ENCODE peak calls at places on chromosomes 12 and 14, in six cellular contexts. Q, H, Y, E, O and J are unnamed samples. For H3K4me1, the result is how much of the 10 kb centered on the place peaks cover.

GRCh38 chr14:46951103-46951502 is 299.5 kb upstream of the RPL10L start:
- DNase-seq in Q (no peak), H (no peak), Y (no peak), E (no peak), O (no peak), J (no peak)

GRCh38 chr12:21502164-21502496 is 541 bp downstream of the GOLT1B start:
- DNase-seq in Q (no peak), H (no peak), Y (no peak), E (peak), O (no peak), J (peak)

GRCh38 chr12:8127138-8127537 is 3.7 kb downstream of the CLEC4A start:
- DNase-seq in Q (no peak), H (no peak), Y (no peak), E (no peak), O (no peak), J (no peak)

GRCh38 chr14:37508500-37508899 is 86.5 kb downstream of the FOXA1 start:
- DNase-seq in Q (no peak), H (no peak), Y (no peak), E (no peak), O (no peak), J (no peak)

GRCh38 chr14:59022144-59022543 is 166.3 kb upstream of the DAAM1 start:
- DNase-seq in Q (no peak), H (no peak), Y (no peak), E (no peak), O (no peak), J (no peak)

GRCh38 chr14:30882431-30882830 is 8.1 kb downstream of the COCH start:
- DNase-seq in Q (no peak), H (no peak), Y (no peak), E (no peak), O (no peak), J (no peak)

GRCh38 chr12:59500335-59500734 is 95.5 kb upstream of the SLC16A7 start:
- DNase-seq in Q (no peak), H (no peak), Y (no peak), E (no peak), O (no peak), J (no peak)

GRCh38 chr14:20454359-20454644 is 310 bp downstream of the OSGEP start:
- DNase-seq in Q (peak), H (no peak), Y (no peak), E (peak), O (no peak), J (peak)

GRCh38 chr12:68750506-68750905 is 4.5 kb downstream of the SLC35E3 start:
- DNase-seq in Q (no peak), H (no peak), Y (no peak), E (no peak), O (no peak), J (no peak)

GRCh38 chr14:65658202-65658601 is 245.7 kb downstream of the FUT8 start:
- DNase-seq in Q (no peak), H (no peak), Y (no peak), E (no peak), O (no peak), J (no peak)

GRCh38 chr12:13135336-13136178 is 32.1 kb upstream of the GSG1 start:
- DNase-seq in Q (no peak), H (no peak), Y (peak), E (no peak), O (peak), J (peak)

GRCh38 chr12:130121246-130122005 is 40.8 kb upstream of the FZD10 start:
- DNase-seq in Q (no peak), H (no peak), Y (no peak), E (no peak), O (no peak), J (no peak)

GRCh38 chr12:48817957-48818830 is at the start of gene CACNB3:
- DNase-seq in Q (peak), H (peak), Y (peak), E (peak), O (peak), J (no peak)

GRCh38 chr12:130832561-130833209 is 6.4 kb downstream of the STX2 start:
- DNase-seq in Q (peak), H (peak), Y (no peak), E (no peak), O (peak), J (no peak)

GRCh38 chr14:61662437-61663311 is 32.6 kb upstream of the HIF1A start:
- DNase-seq in Q (no peak), H (no peak), Y (no peak), E (peak), O (no peak), J (no peak)

GRCh38 chr12:6280053-6280469 is 30.4 kb upstream of the PLEKHG6 start:
- DNase-seq in Q (peak), H (no peak), Y (peak), E (no peak), O (no peak), J (peak)

GRCh38 chr14:70567791-70568190 is 32.7 kb downstream of the MED6 start:
- DNase-seq in Q (no peak), H (no peak), Y (no peak), E (no peak), O (peak), J (no peak)

GRCh38 chr12:22700126-22700525 is 75.2 kb downstream of the ETNK1 start:
- DNase-seq in Q (no peak), H (no peak), Y (no peak), E (no peak), O (no peak), J (no peak)

GRCh38 chr12:50538178-50538577 is 33.4 kb downstream of the DIP2B start:
- DNase-seq in Q (no peak), H (no peak), Y (no peak), E (no peak), O (no peak), J (no peak)

GRCh38 chr12:84070311-84070710 is 842.3 kb downstream of the SLC6A15 start:
- DNase-seq in Q (no peak), H (no peak), Y (no peak), E (no peak), O (no peak), J (no peak)

GRCh38 chr12:25041006-25041741 is 92.3 kb upstream of the BCAT1 start:
- DNase-seq in Q (peak), H (no peak), Y (no peak), E (no peak), O (no peak), J (no peak)

GRCh38 chr14:103393078-103393477 is 7.9 kb downstream of the MARK3 start:
- DNase-seq in Q (no peak), H (no peak), Y (no peak), E (no peak), O (no peak), J (no peak)

GRCh38 chr12:20188930-20189653 is 179.2 kb upstream of the PDE3A start:
- DNase-seq in Q (no peak), H (no peak), Y (no peak), E (no peak), O (peak), J (no peak)

GRCh38 chr14:60724080-60724618 is at the start of gene SIX4:
- DNase-seq in Q (peak), H (peak), Y (peak), E (no peak), O (peak), J (peak)

GRCh38 chr12:132813443-132813842 is 15.2 kb downstream of the GOLGA3 start:
- DNase-seq in Q (no peak), H (no peak), Y (no peak), E (no peak), O (no peak), J (no peak)

GRCh38 chr14:81193924-81194633 is 26.7 kb downstream of the GTF2A1 start:
- DNase-seq in Q (no peak), H (no peak), Y (no peak), E (no peak), O (no peak), J (no peak)

GRCh38 chr14:77458249-77458950 is 507 bp downstream of the AHSA1 start:
- DNase-seq in Q (peak), H (no peak), Y (no peak), E (peak), O (peak), J (no peak)

GRCh38 chr12:13222076-13222475 is 25.6 kb downstream of the EMP1 start:
- DNase-seq in Q (no peak), H (no peak), Y (no peak), E (no peak), O (no peak), J (no peak)

GRCh38 chr14:32774214-32774613 is 164.5 kb upstream of the NPAS3 start:
- DNase-seq in Q (no peak), H (no peak), Y (no peak), E (no peak), O (no peak), J (no peak)

GRCh38 chr12:10113920-10114319 is 15.1 kb upstream of the CLEC1A start:
- DNase-seq in Q (no peak), H (no peak), Y (no peak), E (no peak), O (no peak), J (no peak)
- H3K4me1 ChIP-seq in Q (under half), H (under half), Y (under half), E (under half), O (under half), J (under half)

DNA sequence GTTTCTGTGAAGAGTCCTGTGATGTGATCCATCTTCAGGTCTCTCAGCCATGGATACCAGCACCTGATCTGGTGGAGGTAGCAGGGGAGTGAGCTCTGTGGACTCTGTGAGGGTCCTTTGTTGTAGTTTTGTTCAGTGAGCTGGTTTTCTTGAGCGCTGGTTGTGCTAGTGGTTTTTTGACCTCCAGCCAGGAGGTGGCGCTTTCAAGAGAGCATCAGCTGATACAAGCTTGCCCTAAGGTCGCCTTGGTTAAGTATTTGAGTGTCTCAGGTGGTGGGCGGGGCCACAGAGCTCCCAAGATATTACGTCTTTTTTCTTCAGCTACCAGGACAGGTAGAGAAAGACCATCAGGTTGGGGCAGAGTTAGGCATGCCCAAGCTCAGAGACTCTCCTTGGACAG is 139.7 kb downstream of the TTLL5 start:
- DNase-seq in Q (no peak), H (no peak), Y (no peak), E (no peak), O (peak), J (no peak)
- H3K4me3 ChIP-seq in Q (no peak), H (no peak), Y (no peak), E (no peak), O (no peak), J (no peak)

DNA sequence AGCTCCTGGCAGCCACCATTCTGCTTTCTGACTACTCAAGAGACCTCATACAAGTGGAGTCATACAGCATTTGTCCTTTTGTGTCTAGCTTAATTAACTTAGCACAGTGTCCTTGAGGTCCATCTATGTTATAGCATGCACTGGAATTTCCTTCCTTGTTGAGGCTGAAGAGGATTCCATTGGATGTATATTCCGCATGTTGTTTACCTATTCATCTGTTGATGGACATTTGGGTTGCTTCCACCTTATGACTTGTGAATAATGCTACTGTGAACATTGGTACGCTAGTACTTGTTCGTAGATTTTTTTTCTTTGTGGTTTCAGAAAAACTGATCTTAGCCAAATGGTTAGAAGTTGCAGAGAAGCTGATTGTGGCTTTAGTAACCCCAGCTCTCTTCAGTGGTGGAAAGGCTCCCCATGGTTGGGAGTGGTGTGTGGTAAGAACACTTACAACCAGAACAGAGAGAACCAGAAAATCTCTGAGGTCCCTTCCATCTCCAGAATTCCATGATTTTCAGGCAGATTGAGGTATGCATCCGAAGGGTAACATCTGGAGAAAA is 118.4 kb downstream of the SAMD4A start:
- DNase-seq in Q (no peak), H (no peak), Y (no peak), E (no peak), O (no peak), J (no peak)
- H3K4me1 ChIP-seq in Q (under half), H (half or more), Y (under half), E (under half), O (under half), J (half or more)

GRCh38 chr14:68788275-68789001 is 4.4 kb downstream of the ZFP36L1 start:
- DNase-seq in Q (no peak), H (no peak), Y (no peak), E (no peak), O (no peak), J (no peak)
- H3K4me3 ChIP-seq in Q (peak), H (peak), Y (peak), E (peak), O (no peak), J (peak)

DNA sequence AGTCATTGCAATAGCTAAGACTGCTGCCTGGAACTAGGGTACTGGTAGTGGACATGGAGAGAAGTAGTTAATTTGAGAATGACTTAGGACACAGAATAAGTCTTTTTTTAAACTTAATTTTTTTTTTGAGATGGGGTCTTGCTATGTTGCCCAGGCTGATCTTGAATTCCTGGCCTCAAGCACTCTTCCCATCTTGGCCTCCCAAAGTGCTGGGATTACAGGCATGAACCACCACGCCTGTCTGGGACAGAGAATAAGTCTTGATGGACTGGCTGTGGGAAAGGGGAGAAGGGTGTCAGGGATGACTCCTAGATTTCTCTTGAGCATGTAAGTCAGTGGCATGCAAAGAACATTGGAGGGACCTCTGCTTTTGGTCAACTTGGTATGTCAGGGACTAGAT is 42.9 kb downstream of the LIN52 start:
- DNase-seq in Q (no peak), H (no peak), Y (no peak), E (no peak), O (no peak), J (no peak)
- H3K4me1 ChIP-seq in Q (under half), H (under half), Y (under half), E (under half), O (under half), J (under half)

DNA sequence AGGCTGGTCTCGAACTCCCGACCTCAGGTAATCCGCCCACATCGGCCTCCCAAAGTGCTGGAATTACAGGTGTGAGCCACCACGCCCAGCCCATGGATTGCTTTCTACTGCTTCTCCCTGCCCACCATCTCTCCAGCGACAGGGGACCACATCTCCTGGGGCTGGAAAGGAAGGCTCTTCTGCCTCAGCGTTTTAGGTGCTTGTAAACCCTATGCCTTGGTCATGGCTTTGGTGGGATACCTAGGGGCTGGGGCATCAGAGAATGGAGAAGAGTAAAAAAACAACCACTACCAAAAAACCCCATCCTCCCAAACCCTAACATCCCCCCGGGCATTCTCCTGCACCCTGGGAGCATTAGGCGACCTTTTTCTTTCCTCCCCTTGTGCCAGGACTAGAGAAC is 1.1 kb upstream of the TMEM121 start:
- DNase-seq in Q (no peak), H (no peak), Y (no peak), E (no peak), O (no peak), J (no peak)
- H3K4me3 ChIP-seq in Q (no peak), H (no peak), Y (no peak), E (no peak), O (no peak), J (no peak)

GRCh38 chr14:50035214-50035613 is 81.2 kb downstream of the VCPKMT start:
- DNase-seq in Q (no peak), H (no peak), Y (no peak), E (no peak), O (peak), J (no peak)
- H3K4me1 ChIP-seq in Q (under half), H (under half), Y (under half), E (under half), O (under half), J (under half)

DNA sequence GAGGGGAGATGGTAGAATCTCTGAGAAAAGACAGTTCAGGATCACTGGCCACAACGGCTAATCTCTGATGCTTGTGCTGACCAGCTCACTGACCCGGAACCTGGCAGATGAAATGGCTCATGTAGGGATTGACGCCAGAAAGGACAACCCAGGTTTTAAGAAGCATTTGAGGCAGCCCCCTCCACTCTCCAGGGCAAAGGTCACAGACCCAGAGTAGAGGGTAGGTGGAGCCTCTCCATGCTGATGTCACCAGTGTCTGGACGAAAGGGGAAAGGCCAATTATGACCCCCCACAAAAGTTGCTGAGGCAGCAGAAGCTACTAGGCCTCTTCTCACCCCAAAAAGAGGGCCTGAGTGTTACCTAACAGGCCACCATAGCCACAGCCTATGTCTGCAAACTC is 1.2 kb downstream of the METTL1 start:
- DNase-seq in Q (no peak), H (no peak), Y (peak), E (no peak), O (no peak), J (no peak)
- H3K4me3 ChIP-seq in Q (no peak), H (no peak), Y (no peak), E (no peak), O (no peak), J (no peak)